ENCODE peak calls at places on chromosomes 4 and X, in ten cellular contexts. W, I, E, Z, Q, N, C, G, X and K are unnamed samples.

GRCh38 chrX:94814216-94814615 is 1140.2 kb downstream of the FAM133A start:
- DNase-seq in X (no peak), I (no peak), G (no peak), Q (no peak), Z (no peak), C (no peak), N (no peak), W (no peak), E (no peak), K (no peak)

GRCh38 chr4:62717144-62717543 is 1517.0 kb downstream of the ADGRL3 start:
- DNase-seq in Z (no peak), C (no peak), W (no peak), Q (no peak), I (no peak), N (no peak), X (no peak), E (no peak), G (no peak), K (no peak)

GRCh38 chr4:26857278-26858034 is 3.2 kb upstream of the STIM2 start:
- DNase-seq in W (peak; percentile 79), Z (peak; percentile 91), C (peak; percentile 92), E (peak; percentile 63), G (peak; percentile 81), Q (no peak), X (peak; percentile 92), I (peak; percentile 72), N (peak; percentile 81), K (peak; percentile 89)

GRCh38 chrX:13598877-13599276 is 29.5 kb downstream of the EGFL6 start:
- DNase-seq in N (peak; percentile 3), Z (no peak), E (no peak), Q (no peak), C (no peak), G (no peak), I (no peak), X (no peak), W (no peak), K (no peak)

GRCh38 chrX:39144323-39144722 is 343.1 kb downstream of the MID1IP1 start:
- DNase-seq in Q (no peak), N (no peak), Z (no peak), E (no peak), G (no peak), X (no peak), I (peak; percentile 53), C (no peak), W (no peak), K (no peak)

GRCh38 chr4:106277140-106277680 is 38.8 kb downstream of the TBCK start:
- DNase-seq in Z (no peak), G (no peak), C (no peak), N (no peak), X (no peak), Q (no peak), I (no peak), W (no peak), E (no peak), K (no peak)

GRCh38 chr4:16165931-16166330 is 60.3 kb downstream of the TAPT1 start:
- DNase-seq in G (no peak), E (no peak), X (no peak), I (no peak), Q (no peak), C (no peak), N (peak; percentile 37), Z (no peak), W (no peak), K (no peak)

GRCh38 chrX:53831662-53832635 is 145.4 kb upstream of the HUWE1 start:
- DNase-seq in X (peak; percentile 62), G (no peak), E (peak; percentile 24), C (no peak), I (no peak), W (peak; percentile 8), N (peak; percentile 42), Q (peak; percentile 2), Z (peak; percentile 42), K (no peak)

GRCh38 chrX:15930585-15930984 is 76.0 kb upstream of the AP1S2 start:
- DNase-seq in X (no peak), N (no peak), G (no peak), Z (no peak), I (peak; percentile 13), Q (no peak), E (no peak), C (no peak), W (peak; percentile 72), K (no peak)

GRCh38 chr4:951186-951585 is 18.9 kb downstream of the TMEM175 start:
- DNase-seq in E (no peak), C (no peak), G (no peak), Q (no peak), W (no peak), Z (no peak), N (no peak), X (no peak), I (no peak), K (no peak)

GRCh38 chr4:150888217-150888616 is 126.9 kb downstream of the LRBA start:
- DNase-seq in X (no peak), C (no peak), G (no peak), N (no peak), W (no peak), Z (no peak), I (no peak), E (no peak), Q (no peak), K (no peak)
- TF ChIP-seq CTCF in X (no peak), C (no peak), G (no peak), N (no peak), W (no peak), Z (no peak), I (no peak), E (no peak), Q (no peak), K (no peak)

DNA sequence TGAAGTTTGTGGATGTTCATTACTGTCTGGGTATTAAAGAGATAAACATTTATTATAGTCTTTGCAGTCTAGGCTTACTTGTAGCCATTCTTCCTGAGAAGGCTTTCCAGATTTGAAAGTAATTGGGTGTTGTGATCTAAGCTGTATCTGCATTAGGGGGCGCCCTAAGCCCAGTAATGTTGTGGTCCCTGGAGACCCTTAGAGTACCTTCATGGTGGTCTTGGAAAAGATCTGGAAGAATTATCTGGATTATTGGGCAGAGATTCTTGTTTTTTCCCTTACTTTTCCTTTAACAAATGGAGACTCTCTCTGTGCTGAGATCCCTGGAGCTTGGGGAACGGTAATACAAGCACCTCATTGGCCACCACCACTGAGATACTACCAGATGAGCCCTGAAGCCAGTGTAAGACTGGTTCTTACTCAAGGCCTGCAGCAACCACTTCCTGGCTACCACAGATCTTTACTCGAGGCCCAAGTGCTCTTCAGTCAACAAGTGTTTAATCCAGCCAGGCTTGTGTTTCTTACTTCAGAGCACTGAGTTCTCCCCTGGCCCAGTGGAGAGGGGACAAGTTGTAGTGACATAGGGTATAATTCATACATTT is 63.1 kb downstream of the RTL3 start:
- DNase-seq in Z (no peak), Q (no peak), W (peak; percentile 3), C (no peak), I (no peak), X (no peak), G (peak; percentile 17), N (peak; percentile 4), E (no peak), K (no peak)
- TF ChIP-seq CTCF in Z (no peak), Q (peak; percentile 26), W (peak; percentile 38), C (no peak), I (peak; percentile 19), X (no peak), G (peak; percentile 9), N (no peak), E (peak; percentile 53), K (peak; percentile 22)

DNA sequence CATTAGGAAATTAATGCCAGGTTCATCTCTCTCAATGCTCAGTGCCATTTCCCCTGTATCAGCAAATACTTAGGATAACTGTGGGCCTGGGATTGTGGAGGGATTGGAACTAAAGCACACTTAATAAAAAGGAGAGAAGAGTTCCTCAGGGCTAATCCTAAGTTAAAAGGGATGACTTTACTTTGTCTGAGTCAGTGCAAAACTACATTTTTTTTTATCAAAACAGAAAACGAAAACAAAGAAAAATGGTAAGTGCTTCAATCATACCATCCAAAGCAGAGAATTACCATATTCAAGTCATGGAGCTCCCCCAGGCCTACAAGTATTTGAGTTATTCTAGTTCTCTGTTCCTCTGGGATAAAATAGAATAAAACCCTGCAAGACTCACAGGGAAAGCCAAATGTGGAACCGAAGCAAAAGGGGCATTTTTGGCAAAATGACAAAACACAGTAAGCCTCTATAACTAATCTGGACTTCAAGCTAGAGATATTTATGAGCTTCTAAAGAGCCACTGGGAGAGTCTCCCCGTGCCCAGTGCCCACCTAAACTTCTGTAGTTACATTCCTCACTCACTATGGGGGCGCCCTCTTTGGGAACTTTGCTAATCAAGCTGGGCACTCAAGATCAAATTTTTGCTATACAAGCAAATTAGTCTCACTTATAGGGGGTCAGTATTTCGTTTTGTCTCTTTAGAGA is 53.4 kb downstream of the PALLD start:
- DNase-seq in E (no peak), G (no peak), C (no peak), Z (no peak), N (no peak), W (peak; percentile 62), X (no peak), I (no peak), Q (no peak), K (no peak)
- TF ChIP-seq CTCF in E (no peak), G (no peak), C (no peak), Z (no peak), N (no peak), W (peak; percentile 10), X (no peak), I (no peak), Q (no peak), K (no peak)

DNA sequence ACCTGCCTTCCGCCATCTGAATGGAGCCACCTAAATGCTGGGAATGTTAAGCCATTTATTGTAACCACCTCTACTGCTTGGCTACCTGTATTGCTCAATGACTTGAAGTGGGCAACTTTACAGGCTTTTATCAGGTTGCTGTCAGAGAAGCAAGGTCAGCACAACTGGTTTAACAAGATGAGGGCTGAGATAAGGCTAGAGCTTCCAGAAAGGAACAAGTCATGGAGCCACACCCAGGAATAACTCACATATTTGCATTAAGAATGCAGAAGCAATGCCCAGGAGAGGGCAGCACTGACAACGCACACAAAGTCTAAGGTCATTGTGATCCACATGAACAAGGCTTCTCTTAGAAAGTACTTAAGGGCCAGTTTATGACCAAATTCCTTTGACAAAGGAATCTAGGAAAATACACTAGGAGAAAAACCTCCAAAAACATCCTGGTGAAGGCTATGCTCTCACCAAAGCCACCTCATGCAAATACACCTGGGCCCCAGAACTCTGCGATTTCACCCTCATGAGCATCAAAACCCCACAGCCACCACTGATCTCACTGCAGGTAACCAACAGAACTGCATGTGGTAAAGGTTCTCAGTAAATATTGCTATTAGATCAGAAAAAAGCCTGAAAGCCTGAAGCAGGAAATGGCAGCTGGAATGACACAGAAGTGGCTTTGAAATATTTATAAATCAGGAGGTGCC is 15.0 kb upstream of the STS start:
- DNase-seq in W (peak; percentile 77), Z (peak; percentile 41), C (no peak), E (peak; percentile 86), I (no peak), X (peak; percentile 78), N (peak; percentile 33), Q (no peak), G (no peak), K (peak; percentile 17)
- TF ChIP-seq CTCF in W (peak; percentile 56), Z (peak; percentile 18), C (peak; percentile 49), E (peak; percentile 83), I (peak; percentile 58), X (peak; percentile 80), N (no peak), Q (peak; percentile 57), G (no peak), K (peak; percentile 67)

DNA sequence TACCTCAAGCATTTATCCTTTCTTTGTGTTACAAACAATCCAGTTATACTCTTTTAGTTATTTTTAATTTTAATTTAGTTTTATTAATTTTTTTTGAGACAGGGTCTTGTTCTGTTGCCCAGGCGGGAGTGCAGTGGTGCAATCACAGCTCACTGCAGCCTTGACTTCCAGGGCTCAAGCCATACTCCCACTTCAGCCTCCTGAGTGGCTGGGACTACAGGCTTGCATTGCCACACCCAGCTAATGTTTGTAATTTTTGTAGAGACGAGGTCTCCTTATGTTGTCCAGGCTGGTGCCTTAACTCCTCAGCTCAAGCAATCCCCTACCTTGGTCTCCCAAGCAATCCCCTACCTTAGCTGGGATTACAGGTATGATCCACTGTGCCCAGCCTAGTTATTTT is 45.9 kb downstream of the CDKL5 start:
- DNase-seq in I (no peak), X (no peak), E (no peak), G (no peak), C (no peak), Q (no peak), N (no peak), W (no peak), Z (no peak), K (no peak)
- TF ChIP-seq CTCF in I (no peak), X (no peak), E (no peak), G (no peak), C (no peak), Q (no peak), N (no peak), W (no peak), Z (no peak), K (no peak)